ENCODE peak calls at places on chromosomes 4 and X, in four cellular contexts. M, A, T and R are unnamed samples.

GRCh38 chrX:123184858-123185251 is 777 bp downstream of the GRIA3 start:
- DNase-seq in A (no peak), M (peak), T (no peak), R (no peak)

GRCh38 chr4:150305995-150306394 is 227.8 kb downstream of the DCLK2 start:
- DNase-seq in A (no peak), T (no peak), M (no peak), R (no peak)

GRCh38 chrX:68808686-68809357 is 20.0 kb upstream of the EFNB1 start:
- DNase-seq in M (peak), T (no peak), A (peak), R (no peak)

GRCh38 chr4:185566972-185567749 is 31.9 kb upstream of the PDLIM3 start:
- DNase-seq in A (no peak), M (no peak), T (no peak), R (no peak)

GRCh38 chrX:104351173-104351769 is 96.5 kb upstream of the ESX1 start:
- DNase-seq in M (no peak), T (no peak), A (peak), R (no peak)

GRCh38 chr4:144399927-144400326 is 246.0 kb upstream of the HHIP start:
- DNase-seq in M (no peak), T (no peak), A (peak), R (no peak)

GRCh38 chr4:111542056-111542455 is 603.2 kb upstream of the FAM241A start:
- DNase-seq in A (no peak), M (no peak), T (no peak), R (no peak)

GRCh38 chrX:20594985-20595384 is 328.3 kb upstream of the RPS6KA3 start:
- DNase-seq in T (no peak), A (peak), M (no peak), R (no peak)

GRCh38 chrX:151703487-151703886 is 8.2 kb downstream of the PRRG3 start:
- DNase-seq in A (no peak), M (no peak), T (no peak), R (no peak)

GRCh38 chr4:2755821-2756690 is at the start of gene TNIP2:
- DNase-seq in M (peak), T (no peak), A (no peak), R (peak)
- TF ChIP-seq JUND in M (no peak), T (no peak), A (no peak), R (no peak)

GRCh38 chr4:146368209-146368608 is 153.5 kb downstream of the SLC10A7 start:
- DNase-seq in M (no peak), A (no peak), T (no peak), R (no peak)
- TF ChIP-seq JUND in M (no peak), A (no peak), T (no peak), R (no peak)

GRCh38 chrX:19017271-19017670 is 33.4 kb upstream of the PHKA2 start:
- DNase-seq in T (no peak), A (no peak), M (peak), R (peak)
- TF ChIP-seq JUND in T (no peak), A (no peak), M (no peak), R (no peak)

GRCh38 chrX:52852110-52852872 is 15.6 kb downstream of the XAGE3 start:
- DNase-seq in M (no peak), T (no peak), A (no peak), R (no peak)
- TF ChIP-seq JUND in M (no peak), T (no peak), A (no peak), R (no peak)

DNA sequence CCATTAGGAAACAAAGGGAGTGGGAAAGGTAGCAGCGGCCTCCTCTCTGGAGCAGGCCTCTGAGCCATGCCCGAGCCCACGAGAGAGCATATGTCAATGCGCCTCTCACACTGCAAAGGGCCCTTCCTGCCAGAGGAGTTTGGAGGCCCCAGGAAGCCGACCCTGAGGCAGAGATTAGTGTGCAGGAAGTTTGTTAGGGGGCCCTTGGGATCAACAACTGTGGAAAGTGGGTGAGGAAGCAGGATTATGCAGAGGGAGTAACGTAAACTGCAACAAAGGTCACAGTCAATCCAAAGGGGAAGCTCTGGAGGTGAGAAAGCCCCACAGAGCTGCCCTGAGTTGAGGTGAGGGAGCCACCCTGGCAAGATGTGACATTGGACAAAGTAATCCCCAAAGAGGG is 17.4 kb downstream of the RTL5 start:
- DNase-seq in T (no peak), M (no peak), A (no peak), R (no peak)
- TF ChIP-seq JUND in T (no peak), M (no peak), A (no peak), R (no peak)

GRCh38 chrX:1582686-1583437 is 8.5 kb upstream of the AKAP17A start:
- DNase-seq in A (peak), M (no peak), T (no peak), R (peak)

GRCh38 chrX:1589356-1590130 is 1.9 kb upstream of the AKAP17A start:
- DNase-seq in A (no peak), T (no peak), M (no peak), R (no peak)

GRCh38 chrX:1581132-1581531 is 10.3 kb upstream of the AKAP17A start:
- DNase-seq in T (peak), A (no peak), M (peak), R (peak)

GRCh38 chrX:1587161-1587560 is 4.2 kb upstream of the AKAP17A start:
- DNase-seq in M (no peak), T (no peak), A (no peak), R (peak)

DNA sequence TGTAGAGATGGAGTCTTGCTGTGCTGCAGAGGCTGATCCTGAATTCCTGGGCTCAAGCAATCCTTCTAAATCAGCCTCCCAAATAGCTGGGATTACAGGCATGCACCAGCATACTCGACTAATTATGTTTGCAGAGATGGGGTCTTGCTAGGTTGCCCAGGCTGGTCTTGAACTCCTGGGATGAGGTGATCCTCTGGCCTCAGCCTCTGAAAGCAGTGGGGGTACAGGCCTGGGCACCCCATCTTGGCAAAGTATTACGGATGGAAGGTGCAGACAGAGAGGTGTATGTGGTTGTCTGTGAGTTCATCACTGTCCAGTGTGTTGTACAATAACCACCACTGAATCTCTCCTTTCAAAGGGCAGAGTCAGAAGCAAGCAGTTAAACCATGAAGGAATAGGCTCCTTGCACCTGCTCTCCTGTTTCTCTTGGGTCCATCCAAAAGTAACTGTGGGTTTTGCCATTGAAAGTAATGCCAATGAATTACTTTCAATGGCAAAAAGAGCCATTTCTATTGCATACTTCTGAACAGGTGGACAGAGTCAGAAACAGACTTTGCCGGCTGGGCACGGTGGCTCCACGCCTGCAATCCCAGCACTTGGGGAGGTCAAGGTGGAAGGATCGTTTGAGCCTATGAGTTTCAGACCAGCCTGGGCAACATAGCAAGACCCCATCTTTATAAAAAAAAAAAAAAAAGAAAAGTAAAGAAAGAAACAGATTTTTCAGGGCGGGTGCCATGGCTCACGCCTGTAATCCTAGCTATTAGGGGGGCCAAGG is 7.0 kb upstream of the AKAP17A start:
- DNase-seq in T (no peak), A (no peak), M (no peak), R (no peak)
- TF ChIP-seq JUND in T (no peak), A (no peak), M (no peak), R (no peak)

GRCh38 chr4:101171747-101172146 is 175.6 kb downstream of the PPP3CA start:
- DNase-seq in A (no peak), T (no peak), M (no peak), R (no peak)
- TF ChIP-seq JUND in A (peak), T (no peak), M (no peak), R (no peak)

DNA sequence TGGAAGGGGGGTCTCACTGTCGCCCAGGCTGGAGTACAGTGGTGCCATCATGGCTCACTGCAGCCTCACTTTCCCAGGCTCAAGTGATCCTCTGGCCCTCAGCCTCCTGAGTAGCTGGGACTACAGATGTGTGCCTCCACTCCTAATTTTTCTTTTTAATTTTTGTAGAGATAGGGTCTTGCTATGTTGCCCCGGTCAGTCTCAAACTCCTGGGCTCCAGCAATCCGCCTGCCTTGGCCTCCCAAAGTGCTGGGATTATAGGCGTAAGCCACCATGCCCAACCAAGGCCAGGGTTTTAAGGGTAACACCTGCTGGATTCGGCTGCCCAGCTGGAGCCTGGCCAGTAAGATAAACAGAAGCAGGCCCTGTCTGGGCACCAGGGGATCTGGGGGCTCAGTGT is 3.4 kb downstream of the TREX2 start:
- DNase-seq in A (no peak), T (no peak), M (no peak), R (no peak)
- TF ChIP-seq JUND in A (no peak), T (no peak), M (no peak), R (no peak)